ENCODE peak calls at places on chromosome 6, in ten cellular contexts. K is NCI-H446; D is effector memory CD4-positive, alpha-beta T cell; J is stimulated activated CD8-positive, alpha-beta memory T cell treated with anti-CD3 and anti-CD28 coated beads, Interleukin-15, amount 100 ng/mL, for 1 hour; F is activated T-cell treated with anti-CD3 and anti-CD28 coated beads for 1 hour; B is nephron progenitor cell; A is iPS-NIHi11; Y is Right ventricle myocardium superior; N is upper lobe of left lung; E is NCI-H2171. Q is an unnamed sample.

GRCh38 chr6:24357336-24358218 is at the start of gene DCDC2:
- DNase-seq in K (no peak), D (no peak), J (peak), F (peak), B (peak), A (peak), Y (no peak), N (peak), E (no peak), Q (no peak)

GRCh38 chr6:65760285-65760684 is 53.3 kb upstream of the EYS start:
- DNase-seq in K (no peak), D (no peak), J (no peak), F (no peak), B (no peak), A (no peak), Y (no peak), N (no peak), E (no peak), Q (no peak)

GRCh38 chr6:160005861-160006540 is 37.1 kb downstream of the IGF2R start:
- DNase-seq in K (no peak), D (no peak), J (no peak), F (no peak), B (no peak), A (peak), Y (peak), N (peak), E (no peak), Q (no peak)

GRCh38 chr6:40661726-40662125 is 74.6 kb upstream of the LRFN2 start:
- DNase-seq in K (no peak), D (no peak), J (no peak), F (no peak), B (no peak), A (no peak), Y (no peak), N (no peak), E (no peak), Q (peak)

GRCh38 chr6:21102624-21103023 is 490.9 kb upstream of the SOX4 start:
- DNase-seq in K (no peak), D (no peak), J (no peak), F (no peak), B (no peak), A (no peak), Y (no peak), N (no peak), E (no peak), Q (no peak)

GRCh38 chr6:41066867-41067304 is 5.3 kb downstream of the OARD1 start:
- DNase-seq in K (peak), D (peak), J (peak), F (peak), B (peak), A (peak), Y (peak), N (no peak), E (peak), Q (peak)

GRCh38 chr6:99186417-99186816 is 163.1 kb downstream of the FAXC start:
- DNase-seq in K (no peak), D (no peak), J (no peak), F (no peak), B (no peak), A (no peak), Y (no peak), N (no peak), E (no peak), Q (no peak)

GRCh38 chr6:52590634-52590985 is 13.8 kb upstream of the TRAM2 start:
- DNase-seq in K (no peak), D (no peak), J (no peak), F (no peak), B (no peak), A (no peak), Y (no peak), N (no peak), E (no peak), Q (no peak)

GRCh38 chr6:16243055-16243454 is 4.7 kb downstream of the GMPR start:
- DNase-seq in K (peak), D (no peak), J (no peak), F (no peak), B (no peak), A (no peak), Y (no peak), N (no peak), E (no peak), Q (no peak)

GRCh38 chr6:158847012-158847529 is 27.9 kb upstream of the EZR start:
- DNase-seq in K (no peak), D (no peak), J (no peak), F (no peak), B (no peak), A (no peak), Y (no peak), N (peak), E (no peak), Q (no peak)

GRCh38 chr6:80523531-80523970 is 417.1 kb downstream of the BCKDHB start:
- DNase-seq in K (no peak), D (no peak), J (no peak), F (no peak), B (peak), A (peak), Y (no peak), N (peak), E (peak), Q (peak)

GRCh38 chr6:161186173-161186769 is 87.6 kb downstream of the AGPAT4 start:
- DNase-seq in K (no peak), D (no peak), J (no peak), F (no peak), B (no peak), A (no peak), Y (no peak), N (peak), E (no peak), Q (no peak)

GRCh38 chr6:30847421-30847970 is 36.8 kb upstream of the DDR1 start:
- DNase-seq in K (no peak), D (no peak), J (no peak), F (no peak), B (peak), A (no peak), Y (no peak), N (no peak), E (no peak), Q (no peak)

GRCh38 chr6:27532820-27533538 is 60.1 kb upstream of the ZNF184 start:
- DNase-seq in K (no peak), D (no peak), J (no peak), F (no peak), B (peak), A (no peak), Y (no peak), N (no peak), E (no peak), Q (no peak)

GRCh38 chr6:39997101-39997635 is 62.9 kb upstream of the MOCS1 start:
- DNase-seq in K (peak), D (no peak), J (no peak), F (no peak), B (no peak), A (no peak), Y (no peak), N (no peak), E (peak), Q (peak)

GRCh38 chr6:107344981-107345380 is 114.4 kb downstream of the PDSS2 start:
- DNase-seq in K (no peak), D (no peak), J (no peak), F (no peak), B (no peak), A (no peak), Y (no peak), N (no peak), E (no peak), Q (no peak)

GRCh38 chr6:130033999-130034814 is 15.8 kb downstream of the L3MBTL3 start:
- DNase-seq in K (no peak), D (no peak), J (no peak), F (no peak), B (no peak), A (no peak), Y (no peak), N (no peak), E (no peak), Q (no peak)

GRCh38 chr6:53436904-53437303 is 88.2 kb upstream of the ELOVL5 start:
- DNase-seq in K (no peak), D (no peak), J (no peak), F (no peak), B (no peak), A (no peak), Y (no peak), N (no peak), E (no peak), Q (no peak)

GRCh38 chr6:161444966-161445799 is 171.3 kb upstream of the AGPAT4 start:
- DNase-seq in K (no peak), D (no peak), J (no peak), F (no peak), B (peak), A (no peak), Y (no peak), N (no peak), E (no peak), Q (peak)

GRCh38 chr6:13422601-13423247 is 64.7 kb downstream of the GFOD1 start:
- DNase-seq in K (no peak), D (no peak), J (no peak), F (no peak), B (no peak), A (peak), Y (no peak), N (no peak), E (no peak), Q (no peak)

GRCh38 chr6:108363756-108364356 is 69.0 kb downstream of the AFG1L start:
- DNase-seq in K (no peak), D (no peak), J (no peak), F (no peak), B (no peak), A (no peak), Y (no peak), N (no peak), E (no peak), Q (no peak)

GRCh38 chr6:74867286-74867685 is 338.6 kb downstream of the COL12A1 start:
- DNase-seq in K (no peak), D (no peak), J (no peak), F (no peak), B (no peak), A (no peak), Y (no peak), N (no peak), E (no peak), Q (no peak)

GRCh38 chr6:148157841-148158240 is 184.8 kb upstream of the SASH1 start:
- DNase-seq in K (no peak), D (no peak), J (no peak), F (no peak), B (no peak), A (no peak), Y (no peak), N (no peak), E (peak), Q (peak)

GRCh38 chr6:11143394-11144371 is 32.2 kb upstream of the ERVFRD-1 start:
- DNase-seq in K (no peak), D (no peak), J (no peak), F (no peak), B (no peak), A (no peak), Y (peak), N (no peak), E (no peak), Q (no peak)

GRCh38 chr6:135675862-135676261 is 175.6 kb upstream of the PDE7B start:
- DNase-seq in K (peak), D (no peak), J (no peak), F (no peak), B (peak), A (peak), Y (no peak), N (no peak), E (no peak), Q (peak)

GRCh38 chr6:93786474-93787330 is 367.3 kb upstream of the EPHA7 start:
- DNase-seq in K (no peak), D (no peak), J (no peak), F (no peak), B (no peak), A (peak), Y (no peak), N (no peak), E (peak), Q (no peak)

GRCh38 chr6:12313992-12314589 is 23.9 kb downstream of the EDN1 start:
- DNase-seq in K (no peak), D (no peak), J (no peak), F (no peak), B (no peak), A (no peak), Y (no peak), N (no peak), E (no peak), Q (no peak)